ENCODE peak calls at places on chromosomes 5 and 9, in five cellular contexts. T is H1, H is tibial nerve, E is ovary, R is adrenal gland. A is an unnamed sample. For H3K36me3, the result is how much of the 10 kb centered on the place peaks cover.

GRCh38 chr5:107959573-107960279 is 289.0 kb upstream of the EFNA5 start:
- DNase-seq in R (no peak), E (no peak), T (no peak), H (no peak), A (no peak)

GRCh38 chr9:123606141-123606540 is 250.1 kb downstream of the CRB2 start:
- DNase-seq in T (no peak), H (no peak), R (no peak), E (no peak), A (no peak)

GRCh38 chr5:41925555-41925946 is 470 bp downstream of the FBXO4 start:
- DNase-seq in R (peak), H (peak), E (peak), T (no peak), A (peak)

GRCh38 chr5:11564716-11565115 is 339.5 kb downstream of the CTNND2 start:
- DNase-seq in E (no peak), T (no peak), H (no peak), R (no peak), A (no peak)

GRCh38 chr9:98810106-98810840 is 2.8 kb downstream of the GALNT12 start:
- DNase-seq in E (no peak), H (no peak), T (no peak), R (no peak), A (no peak)

GRCh38 chr5:151811593-151812321 is 40.0 kb downstream of the G3BP1 start:
- DNase-seq in T (no peak), E (no peak), R (peak), H (no peak), A (no peak)

GRCh38 chr9:20884985-20885593 is 146.4 kb downstream of the HACD4 start:
- DNase-seq in E (peak), R (peak), T (peak), H (peak), A (peak)

GRCh38 chr9:133359420-133360175 is 3.2 kb downstream of the SURF2 start:
- DNase-seq in R (no peak), E (no peak), H (no peak), T (no peak), A (no peak)

GRCh38 chr9:77595426-77596051 is 52.6 kb downstream of the GNA14 start:
- DNase-seq in E (no peak), T (no peak), R (no peak), H (no peak), A (no peak)

GRCh38 chr9:108412755-108413154 is 443.0 kb downstream of the ACTL7B start:
- DNase-seq in E (no peak), R (no peak), H (no peak), T (peak), A (no peak)

GRCh38 chr9:22580788-22581187 is 134.2 kb downstream of the DMRTA1 start:
- DNase-seq in H (no peak), T (no peak), E (no peak), R (no peak), A (no peak)

GRCh38 chr5:53151713-53152458 is 42.3 kb upstream of the MOCS2 start:
- DNase-seq in H (peak), R (peak), T (no peak), E (no peak), A (no peak)

GRCh38 chr5:131659290-131659689 is 24.3 kb upstream of the RAPGEF6 start:
- DNase-seq in T (no peak), R (no peak), H (no peak), E (no peak), A (no peak)

GRCh38 chr9:86944974-86945867 is 2.1 kb downstream of the GAS1 start:
- DNase-seq in R (peak), H (no peak), E (peak), T (no peak), A (no peak)

GRCh38 chr9:124411514-124412227 is 3.6 kb downstream of the PSMB7 start:
- DNase-seq in T (no peak), E (no peak), R (no peak), H (no peak), A (no peak)

GRCh38 chr5:135491552-135492318 is 39.6 kb upstream of the TIFAB start:
- DNase-seq in E (no peak), H (no peak), T (no peak), R (no peak), A (no peak)

GRCh38 chr5:133113331-133114061 is 61.7 kb downstream of the HSPA4 start:
- DNase-seq in H (no peak), E (no peak), T (no peak), R (no peak), A (no peak)

GRCh38 chr9:1619915-1620705 is 395.0 kb upstream of the SMARCA2 start:
- DNase-seq in H (no peak), R (no peak), E (no peak), T (no peak), A (no peak)

GRCh38 chr9:121689461-121690157 is 38.2 kb downstream of the DAB2IP start:
- DNase-seq in E (no peak), R (no peak), H (no peak), T (no peak), A (no peak)

GRCh38 chr5:55413644-55414043 is 105.9 kb downstream of the MTREX start:
- DNase-seq in T (no peak), E (no peak), H (no peak), R (no peak), A (no peak)

GRCh38 chr5:55418994-55419991 is 111.5 kb downstream of the MTREX start:
- DNase-seq in R (no peak), E (no peak), H (no peak), T (no peak), A (no peak)

GRCh38 chr5:55415071-55415470 is 107.3 kb downstream of the MTREX start:
- DNase-seq in T (no peak), R (no peak), E (no peak), H (no peak), A (no peak)

GRCh38 chr5:55411881-55412280 is 104.1 kb downstream of the MTREX start:
- DNase-seq in E (no peak), T (no peak), H (no peak), R (no peak), A (no peak)

DNA sequence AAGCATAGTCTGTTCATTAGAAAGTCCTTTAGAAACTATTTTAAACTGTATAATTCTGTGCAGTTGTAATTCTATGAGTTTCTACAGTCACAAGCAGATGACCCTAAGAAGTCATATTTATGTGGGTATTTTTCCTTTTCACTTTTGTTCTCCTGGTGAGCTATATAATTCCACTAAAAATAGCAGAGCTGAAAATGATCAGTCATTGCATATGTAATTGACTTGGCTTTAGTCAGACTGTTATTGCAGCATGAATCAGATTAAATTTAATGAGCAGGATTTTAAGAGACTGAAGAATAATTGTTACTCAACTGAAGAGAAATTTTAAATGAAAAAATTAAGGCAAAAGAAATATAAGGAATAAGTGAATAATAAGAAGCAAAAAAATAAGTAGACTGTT is 108.5 kb downstream of the MTREX start:
- DNase-seq in H (no peak), T (no peak), E (no peak), R (no peak), A (no peak)
- H3K36me3 ChIP-seq in H (under half), T (under half), E (under half), R (under half), A (half or more)

GRCh38 chr9:112332977-112333638 is at the start of gene PTBP3:
- DNase-seq in R (peak), T (no peak), E (peak), H (peak), A (peak)
- TF ChIP-seq POLR2A in R (peak), T (peak), E (peak), H (peak), A (no peak)

GRCh38 chr5:150622157-150622556 is 18.3 kb upstream of the SYNPO start:
- DNase-seq in E (no peak), H (no peak), R (no peak), T (no peak), A (no peak)
- H3K4me3 ChIP-seq in E (no peak), H (no peak), R (no peak), T (no peak), A (no peak)

DNA sequence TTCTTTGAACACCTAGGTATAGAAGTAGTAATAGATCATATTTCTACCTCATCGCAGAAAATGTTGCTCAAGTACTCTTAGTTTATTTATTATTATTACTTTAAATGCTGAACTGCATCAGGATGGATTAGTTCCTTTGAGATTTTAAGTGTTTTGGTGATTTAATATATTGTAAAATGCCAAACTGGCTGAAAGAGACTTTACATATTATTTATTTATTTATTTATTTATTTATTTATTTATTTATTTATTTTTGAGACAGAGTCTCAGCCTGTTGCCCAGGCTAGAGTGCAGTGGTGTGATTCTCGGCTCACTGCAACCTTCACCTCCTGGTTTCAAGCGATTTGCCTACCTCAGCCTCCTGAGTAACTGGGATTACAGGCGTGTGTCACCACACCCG is 42.3 kb downstream of the LMNB1 start:
- DNase-seq in R (no peak), E (no peak), T (no peak), H (no peak), A (no peak)
- H3K36me3 ChIP-seq in R (under half), E (under half), T (under half), H (under half), A (under half)

GRCh38 chr9:120579750-120580590 is at the start of gene CDK5RAP2:
- DNase-seq in R (peak), H (peak), E (peak), T (peak), A (peak)
- TF ChIP-seq POLR2A in R (no peak), H (no peak), E (no peak), T (peak), A (peak)

DNA sequence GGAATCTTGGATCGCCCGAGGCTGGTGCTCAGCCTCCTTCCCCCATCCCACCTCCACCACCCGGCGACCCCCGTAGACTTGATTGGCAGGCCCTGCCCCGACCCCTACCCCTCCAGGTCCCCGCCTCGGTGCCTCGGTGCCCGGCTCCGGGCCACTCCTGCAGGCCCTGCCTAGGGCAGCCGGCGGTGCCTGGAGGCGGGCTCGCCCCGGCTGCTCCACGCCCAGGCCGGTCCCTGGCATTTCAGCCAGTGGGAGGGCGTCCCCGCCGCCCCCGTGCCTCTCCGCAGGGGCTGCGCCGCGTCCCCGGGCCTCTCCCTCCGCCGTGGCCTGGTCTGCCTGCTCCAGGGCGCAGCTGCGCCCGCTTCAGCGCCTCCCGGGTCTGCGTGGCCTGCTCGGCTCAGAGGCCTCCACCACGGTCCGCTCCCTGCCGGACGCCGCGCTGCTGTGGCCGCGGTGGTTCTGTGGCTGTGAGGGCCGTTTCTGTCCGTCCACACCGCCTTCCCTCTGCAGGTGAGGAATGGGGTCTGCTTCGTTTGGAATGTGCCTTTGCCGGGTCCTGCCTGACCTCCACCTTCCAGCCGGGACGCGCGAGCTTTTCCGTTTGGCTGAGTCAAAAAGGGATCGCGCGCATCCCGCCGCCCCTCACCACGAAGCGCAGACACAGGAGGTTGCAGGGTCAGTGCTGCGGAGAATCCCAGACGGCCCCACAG is 48.3 kb upstream of the IRX4 start:
- DNase-seq in R (no peak), E (peak), T (no peak), H (no peak), A (peak)
- H3K4me3 ChIP-seq in R (no peak), E (peak), T (peak), H (peak), A (peak)

DNA sequence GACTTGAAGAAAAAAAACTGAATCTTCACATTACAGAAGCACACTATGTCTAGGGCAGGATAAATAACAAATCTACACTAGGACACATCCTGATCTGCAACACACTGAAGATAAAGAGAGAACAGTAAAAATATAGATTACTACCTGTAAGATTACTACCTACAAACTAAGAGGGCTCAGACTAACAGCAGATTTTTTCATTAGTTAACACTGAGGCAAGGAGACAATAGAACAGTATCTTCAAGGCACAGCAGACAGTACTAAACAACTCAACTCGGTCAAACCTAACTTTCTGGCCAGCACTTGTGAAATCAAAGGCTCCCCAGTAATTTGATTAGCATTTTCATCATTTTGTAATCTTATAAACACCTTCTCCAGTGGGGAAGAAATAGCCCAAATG is 46.5 kb downstream of the TEX10 start:
- DNase-seq in H (no peak), E (no peak), R (no peak), T (no peak), A (no peak)
- H3K36me3 ChIP-seq in H (under half), E (under half), R (under half), T (under half), A (half or more)

GRCh38 chr5:421901-422300 is 21.1 kb upstream of the EXOC3 start:
- DNase-seq in H (no peak), E (no peak), T (no peak), R (no peak), A (no peak)

GRCh38 chr5:419970-420369 is 23.0 kb upstream of the EXOC3 start:
- DNase-seq in E (no peak), H (no peak), T (no peak), R (no peak), A (no peak)

GRCh38 chr5:422323-423232 is 20.4 kb upstream of the EXOC3 start:
- DNase-seq in E (no peak), R (peak), T (no peak), H (no peak), A (no peak)

GRCh38 chr5:420632-421286 is 22.2 kb upstream of the EXOC3 start:
- DNase-seq in T (no peak), R (no peak), E (no peak), H (no peak), A (no peak)

DNA sequence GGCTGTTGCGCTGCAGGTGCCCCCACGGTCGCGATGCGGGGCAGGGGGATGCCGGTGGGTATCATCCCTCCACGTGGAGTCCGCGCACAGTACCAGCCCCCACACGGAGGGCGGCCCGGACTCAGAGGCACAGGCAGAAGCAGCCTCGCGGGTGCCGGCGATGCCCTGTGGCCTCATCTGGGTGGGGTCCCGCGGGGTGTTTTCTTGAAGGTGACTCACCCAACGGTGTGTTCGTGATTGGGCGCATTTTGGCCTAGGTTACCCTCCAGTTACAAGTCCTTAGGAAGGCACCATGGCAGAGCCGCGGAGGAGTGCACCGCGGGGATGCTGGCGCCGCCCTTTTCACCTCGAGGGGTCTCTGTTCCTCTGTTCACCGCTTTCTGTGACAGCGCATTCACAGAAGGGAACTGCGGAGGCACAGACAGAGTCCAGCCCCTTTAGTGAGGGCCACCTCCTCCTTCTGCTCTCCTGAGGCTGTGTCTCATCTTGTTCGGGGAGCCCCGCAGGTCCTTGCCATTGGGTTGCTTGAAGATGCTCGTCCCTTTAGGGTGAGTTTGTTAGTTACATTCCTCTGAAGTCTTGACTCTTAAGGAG is 21.6 kb upstream of the EXOC3 start:
- DNase-seq in T (no peak), R (no peak), E (no peak), H (no peak), A (no peak)
- TF ChIP-seq POLR2A in T (no peak), R (no peak), E (no peak), H (no peak), A (no peak)